ENCODE peak calls at places on chromosomes 7 and 10, in seven cellular contexts. One of them, this sample, is unnamed.

GRCh38 chr10:51510231-51510630 is 189.2 kb downstream of the CSTF2T start:
- DNase-seq in GM13976: no peak
- DNase-seq in GM12865: no peak
- DNase-seq in CD4-positive, alpha-beta T cell: no peak
- DNase-seq in lower leg skin: no peak
- DNase-seq in astrocyte of the spinal cord: no peak
- DNase-seq in dorsolateral prefrontal cortex: no peak
- DNase-seq in this sample: no peak

GRCh38 chr10:31678139-31678536 is 250.5 kb downstream of the ARHGAP12 start:
- DNase-seq in CD4-positive, alpha-beta T cell: no peak
- DNase-seq in GM12865: no peak
- DNase-seq in GM13976: no peak
- DNase-seq in astrocyte of the spinal cord: no peak
- DNase-seq in lower leg skin: peak
- DNase-seq in dorsolateral prefrontal cortex: no peak
- DNase-seq in this sample: no peak

GRCh38 chr7:33807779-33808482 is 97.4 kb upstream of the BMPER start:
- DNase-seq in GM13976: peak
- DNase-seq in GM12865: peak
- DNase-seq in CD4-positive, alpha-beta T cell: no peak
- DNase-seq in dorsolateral prefrontal cortex: no peak
- DNase-seq in astrocyte of the spinal cord: peak
- DNase-seq in lower leg skin: no peak
- DNase-seq in this sample: no peak

GRCh38 chr7:67788689-67789088 is 792.1 kb downstream of the TYW1 start:
- DNase-seq in CD4-positive, alpha-beta T cell: no peak
- DNase-seq in GM13976: no peak
- DNase-seq in dorsolateral prefrontal cortex: peak
- DNase-seq in astrocyte of the spinal cord: no peak
- DNase-seq in lower leg skin: no peak
- DNase-seq in GM12865: no peak
- DNase-seq in this sample: peak

GRCh38 chr7:12923971-12924370 is 236.5 kb downstream of the ARL4A start:
- DNase-seq in astrocyte of the spinal cord: no peak
- DNase-seq in CD4-positive, alpha-beta T cell: no peak
- DNase-seq in GM13976: no peak
- DNase-seq in lower leg skin: no peak
- DNase-seq in GM12865: no peak
- DNase-seq in dorsolateral prefrontal cortex: no peak
- DNase-seq in this sample: no peak

GRCh38 chr10:132114953-132115520 is 49.3 kb downstream of the JAKMIP3 start:
- DNase-seq in GM12865: no peak
- DNase-seq in GM13976: no peak
- DNase-seq in dorsolateral prefrontal cortex: peak
- DNase-seq in CD4-positive, alpha-beta T cell: no peak
- DNase-seq in lower leg skin: no peak
- DNase-seq in astrocyte of the spinal cord: no peak
- DNase-seq in this sample: no peak

GRCh38 chr7:135714534-135715009 is 13.4 kb downstream of the SLC13A4 start:
- DNase-seq in dorsolateral prefrontal cortex: no peak
- DNase-seq in CD4-positive, alpha-beta T cell: no peak
- DNase-seq in GM12865: no peak
- DNase-seq in astrocyte of the spinal cord: peak
- DNase-seq in lower leg skin: no peak
- DNase-seq in GM13976: no peak
- DNase-seq in this sample: no peak

GRCh38 chr10:80501381-80501912 is 36.3 kb upstream of the SH2D4B start:
- DNase-seq in astrocyte of the spinal cord: no peak
- DNase-seq in GM12865: no peak
- DNase-seq in dorsolateral prefrontal cortex: no peak
- DNase-seq in CD4-positive, alpha-beta T cell: no peak
- DNase-seq in GM13976: no peak
- DNase-seq in lower leg skin: no peak
- DNase-seq in this sample: no peak

GRCh38 chr10:78543749-78544446 is 510.2 kb downstream of the RPS24 start:
- DNase-seq in GM12865: no peak
- DNase-seq in dorsolateral prefrontal cortex: peak
- DNase-seq in CD4-positive, alpha-beta T cell: no peak
- DNase-seq in GM13976: no peak
- DNase-seq in astrocyte of the spinal cord: peak
- DNase-seq in lower leg skin: peak
- DNase-seq in this sample: no peak

GRCh38 chr10:96765406-96766240 is 45.3 kb upstream of the PIK3AP1 start:
- DNase-seq in GM12865: peak
- DNase-seq in CD4-positive, alpha-beta T cell: peak
- DNase-seq in lower leg skin: peak
- DNase-seq in GM13976: peak
- DNase-seq in astrocyte of the spinal cord: peak
- DNase-seq in dorsolateral prefrontal cortex: peak
- DNase-seq in this sample: peak

GRCh38 chr7:55065511-55066229 is 46.9 kb downstream of the EGFR start:
- DNase-seq in GM12865: peak
- DNase-seq in lower leg skin: no peak
- DNase-seq in astrocyte of the spinal cord: peak
- DNase-seq in CD4-positive, alpha-beta T cell: no peak
- DNase-seq in GM13976: no peak
- DNase-seq in dorsolateral prefrontal cortex: no peak
- DNase-seq in this sample: no peak

GRCh38 chr7:1218541-1219165 is 14.0 kb upstream of the UNCX start:
- DNase-seq in GM13976: no peak
- DNase-seq in astrocyte of the spinal cord: no peak
- DNase-seq in lower leg skin: no peak
- DNase-seq in dorsolateral prefrontal cortex: no peak
- DNase-seq in GM12865: no peak
- DNase-seq in CD4-positive, alpha-beta T cell: no peak
- DNase-seq in this sample: no peak

GRCh38 chr10:34526758-34527730 is 288.1 kb downstream of the PARD3 start:
- DNase-seq in lower leg skin: no peak
- DNase-seq in GM13976: no peak
- DNase-seq in astrocyte of the spinal cord: peak
- DNase-seq in CD4-positive, alpha-beta T cell: no peak
- DNase-seq in GM12865: peak
- DNase-seq in dorsolateral prefrontal cortex: no peak
- DNase-seq in this sample: no peak

GRCh38 chr10:36172054-36172531 is 530.0 kb upstream of the FZD8 start:
- DNase-seq in dorsolateral prefrontal cortex: no peak
- DNase-seq in GM13976: no peak
- DNase-seq in lower leg skin: no peak
- DNase-seq in astrocyte of the spinal cord: peak
- DNase-seq in GM12865: no peak
- DNase-seq in CD4-positive, alpha-beta T cell: no peak
- DNase-seq in this sample: no peak

GRCh38 chr7:34838329-34838728 is 180.3 kb downstream of the NPSR1 start:
- DNase-seq in GM12865: no peak
- DNase-seq in CD4-positive, alpha-beta T cell: no peak
- DNase-seq in astrocyte of the spinal cord: peak
- DNase-seq in dorsolateral prefrontal cortex: no peak
- DNase-seq in GM13976: no peak
- DNase-seq in lower leg skin: no peak
- DNase-seq in this sample: no peak

GRCh38 chr10:22461891-22462290 is 116.6 kb downstream of the SPAG6 start:
- DNase-seq in GM13976: no peak
- DNase-seq in astrocyte of the spinal cord: no peak
- DNase-seq in CD4-positive, alpha-beta T cell: no peak
- DNase-seq in dorsolateral prefrontal cortex: no peak
- DNase-seq in GM12865: no peak
- DNase-seq in lower leg skin: no peak
- DNase-seq in this sample: no peak

DNA sequence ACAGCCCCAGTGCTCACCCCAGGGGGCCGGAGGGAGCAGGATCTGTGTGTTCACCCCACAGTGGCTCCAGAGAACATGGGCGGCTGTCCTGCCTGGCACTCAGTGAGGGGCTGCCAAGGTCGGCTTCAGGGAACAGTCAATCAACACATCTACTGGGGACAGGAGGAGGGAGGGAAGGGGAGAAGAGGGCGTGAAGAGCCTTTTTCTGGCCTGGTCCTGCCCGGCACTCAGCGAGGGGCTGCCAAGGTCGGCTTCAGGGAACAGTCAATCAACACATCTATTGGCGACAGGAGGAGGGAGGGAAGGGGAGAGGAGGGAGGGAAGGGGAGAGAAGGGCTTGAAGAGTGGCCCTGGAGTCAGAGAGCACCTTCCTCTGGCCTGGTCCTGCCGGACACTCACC is 184.9 kb downstream of the ADARB2 start:
- DNase-seq in dorsolateral prefrontal cortex: no peak
- DNase-seq in GM12865: no peak
- DNase-seq in GM13976: no peak
- DNase-seq in astrocyte of the spinal cord: no peak
- DNase-seq in lower leg skin: no peak
- DNase-seq in CD4-positive, alpha-beta T cell: no peak
- DNase-seq in this sample: no peak
- TF ChIP-seq CTCF in dorsolateral prefrontal cortex: no peak
- TF ChIP-seq CTCF in GM12865: no peak
- TF ChIP-seq CTCF in GM13976: no peak
- TF ChIP-seq CTCF in astrocyte of the spinal cord: no peak
- TF ChIP-seq CTCF in lower leg skin: no peak
- TF ChIP-seq CTCF in CD4-positive, alpha-beta T cell: no peak
- TF ChIP-seq CTCF in this sample: no peak

GRCh38 chr7:103148994-103149807 is at the start of gene NAPEPLD:
- DNase-seq in GM12865: peak
- DNase-seq in lower leg skin: peak
- DNase-seq in GM13976: peak
- DNase-seq in dorsolateral prefrontal cortex: peak
- DNase-seq in astrocyte of the spinal cord: peak
- DNase-seq in CD4-positive, alpha-beta T cell: peak
- DNase-seq in this sample: peak

GRCh38 chr7:103148131-103148993 is 537 bp downstream of the NAPEPLD start:
- DNase-seq in dorsolateral prefrontal cortex: no peak
- DNase-seq in GM12865: peak
- DNase-seq in CD4-positive, alpha-beta T cell: no peak
- DNase-seq in astrocyte of the spinal cord: no peak
- DNase-seq in lower leg skin: no peak
- DNase-seq in GM13976: no peak
- DNase-seq in this sample: no peak

GRCh38 chr7:103149808-103150180 is 895 bp upstream of the NAPEPLD start:
- DNase-seq in CD4-positive, alpha-beta T cell: no peak
- DNase-seq in GM12865: no peak
- DNase-seq in lower leg skin: no peak
- DNase-seq in dorsolateral prefrontal cortex: no peak
- DNase-seq in astrocyte of the spinal cord: no peak
- DNase-seq in GM13976: no peak
- DNase-seq in this sample: no peak

GRCh38 chr7:103150192-103150591 is 1.3 kb upstream of the NAPEPLD start:
- DNase-seq in CD4-positive, alpha-beta T cell: no peak
- DNase-seq in GM13976: no peak
- DNase-seq in lower leg skin: no peak
- DNase-seq in GM12865: peak
- DNase-seq in dorsolateral prefrontal cortex: no peak
- DNase-seq in astrocyte of the spinal cord: no peak
- DNase-seq in this sample: no peak

GRCh38 chr7:103154042-103154441 is 5.1 kb upstream of the NAPEPLD start:
- DNase-seq in GM12865: no peak
- DNase-seq in CD4-positive, alpha-beta T cell: no peak
- DNase-seq in dorsolateral prefrontal cortex: no peak
- DNase-seq in lower leg skin: no peak
- DNase-seq in astrocyte of the spinal cord: no peak
- DNase-seq in GM13976: no peak
- DNase-seq in this sample: no peak
- TF ChIP-seq CTCF in GM12865: no peak
- TF ChIP-seq CTCF in CD4-positive, alpha-beta T cell: no peak
- TF ChIP-seq CTCF in dorsolateral prefrontal cortex: no peak
- TF ChIP-seq CTCF in lower leg skin: no peak
- TF ChIP-seq CTCF in astrocyte of the spinal cord: no peak
- TF ChIP-seq CTCF in GM13976: no peak
- TF ChIP-seq CTCF in this sample: no peak

GRCh38 chr10:59805043-59805442 is 51.8 kb upstream of the MRLN start:
- DNase-seq in GM12865: peak
- DNase-seq in astrocyte of the spinal cord: no peak
- DNase-seq in GM13976: no peak
- DNase-seq in CD4-positive, alpha-beta T cell: no peak
- DNase-seq in lower leg skin: no peak
- DNase-seq in dorsolateral prefrontal cortex: no peak
- DNase-seq in this sample: no peak
- TF ChIP-seq CTCF in GM12865: peak
- TF ChIP-seq CTCF in astrocyte of the spinal cord: peak
- TF ChIP-seq CTCF in GM13976: peak
- TF ChIP-seq CTCF in CD4-positive, alpha-beta T cell: no peak
- TF ChIP-seq CTCF in lower leg skin: no peak
- TF ChIP-seq CTCF in dorsolateral prefrontal cortex: peak
- TF ChIP-seq CTCF in this sample: peak

GRCh38 chr7:74627699-74628411 is 29.7 kb upstream of the GTF2I start:
- DNase-seq in astrocyte of the spinal cord: peak
- DNase-seq in CD4-positive, alpha-beta T cell: no peak
- DNase-seq in GM12865: peak
- DNase-seq in dorsolateral prefrontal cortex: no peak
- DNase-seq in GM13976: no peak
- DNase-seq in lower leg skin: peak
- DNase-seq in this sample: no peak

GRCh38 chr7:74622228-74622749 is 35.2 kb upstream of the GTF2I start:
- DNase-seq in CD4-positive, alpha-beta T cell: no peak
- DNase-seq in GM13976: no peak
- DNase-seq in astrocyte of the spinal cord: no peak
- DNase-seq in GM12865: no peak
- DNase-seq in dorsolateral prefrontal cortex: no peak
- DNase-seq in lower leg skin: no peak
- DNase-seq in this sample: no peak

GRCh38 chr7:74623135-74623534 is 34.4 kb upstream of the GTF2I start:
- DNase-seq in GM13976: no peak
- DNase-seq in lower leg skin: no peak
- DNase-seq in CD4-positive, alpha-beta T cell: no peak
- DNase-seq in astrocyte of the spinal cord: no peak
- DNase-seq in GM12865: no peak
- DNase-seq in dorsolateral prefrontal cortex: no peak
- DNase-seq in this sample: no peak

DNA sequence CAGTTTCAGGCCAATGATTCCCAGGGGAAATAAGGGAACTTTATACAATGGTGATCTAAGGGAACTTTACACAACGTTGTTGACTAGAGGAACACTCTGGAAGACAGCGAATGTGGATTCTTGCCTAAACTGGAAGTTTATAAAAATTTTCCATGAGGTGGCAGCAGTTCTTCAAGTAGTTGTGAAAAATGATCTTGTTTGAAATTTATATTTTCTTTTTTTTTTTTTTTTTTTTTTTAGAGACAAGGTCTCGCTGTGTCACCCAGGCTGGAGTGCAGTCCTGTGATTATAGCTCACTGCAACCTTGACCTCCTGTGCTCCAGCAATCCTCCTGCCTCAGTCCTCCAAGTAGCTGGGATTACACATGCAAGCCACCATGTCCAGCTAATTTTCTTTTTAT is 32.1 kb upstream of the GTF2I start:
- DNase-seq in dorsolateral prefrontal cortex: no peak
- DNase-seq in CD4-positive, alpha-beta T cell: no peak
- DNase-seq in astrocyte of the spinal cord: peak
- DNase-seq in lower leg skin: no peak
- DNase-seq in GM12865: no peak
- DNase-seq in GM13976: no peak
- DNase-seq in this sample: no peak
- TF ChIP-seq CTCF in dorsolateral prefrontal cortex: peak
- TF ChIP-seq CTCF in CD4-positive, alpha-beta T cell: peak
- TF ChIP-seq CTCF in astrocyte of the spinal cord: peak
- TF ChIP-seq CTCF in lower leg skin: no peak
- TF ChIP-seq CTCF in GM12865: no peak
- TF ChIP-seq CTCF in GM13976: no peak
- TF ChIP-seq CTCF in this sample: no peak

GRCh38 chr7:139505563-139505962 is 17.9 kb upstream of the CLEC2L start:
- DNase-seq in astrocyte of the spinal cord: no peak
- DNase-seq in GM12865: peak
- DNase-seq in CD4-positive, alpha-beta T cell: no peak
- DNase-seq in dorsolateral prefrontal cortex: no peak
- DNase-seq in lower leg skin: no peak
- DNase-seq in GM13976: no peak
- DNase-seq in this sample: no peak
- TF ChIP-seq CTCF in astrocyte of the spinal cord: peak
- TF ChIP-seq CTCF in GM12865: peak
- TF ChIP-seq CTCF in CD4-positive, alpha-beta T cell: no peak
- TF ChIP-seq CTCF in dorsolateral prefrontal cortex: no peak
- TF ChIP-seq CTCF in lower leg skin: no peak
- TF ChIP-seq CTCF in GM13976: peak
- TF ChIP-seq CTCF in this sample: no peak

GRCh38 chr7:30396379-30396778 is 82.2 kb downstream of the NOD1 start:
- DNase-seq in GM12865: no peak
- DNase-seq in lower leg skin: no peak
- DNase-seq in astrocyte of the spinal cord: no peak
- DNase-seq in GM13976: no peak
- DNase-seq in CD4-positive, alpha-beta T cell: no peak
- DNase-seq in dorsolateral prefrontal cortex: no peak
- DNase-seq in this sample: no peak
- TF ChIP-seq CTCF in GM12865: no peak
- TF ChIP-seq CTCF in lower leg skin: no peak
- TF ChIP-seq CTCF in astrocyte of the spinal cord: peak
- TF ChIP-seq CTCF in GM13976: peak
- TF ChIP-seq CTCF in CD4-positive, alpha-beta T cell: no peak
- TF ChIP-seq CTCF in dorsolateral prefrontal cortex: peak
- TF ChIP-seq CTCF in this sample: no peak